ENCODE peak calls at places on chromosome 14, in six cellular contexts. H, B, G, P, R and L are unnamed samples.

GRCh38 chr14:101119830-101120571 is 216.5 kb upstream of the RTL1 start:
- DNase-seq in B (no peak), G (no peak), P (peak; percentile 18), R (no peak), H (no peak), L (peak; percentile 45)

GRCh38 chr14:77474763-77475162 is 16.9 kb downstream of the AHSA1 start:
- DNase-seq in G (no peak), P (no peak), H (no peak), B (no peak), R (no peak), L (no peak)

GRCh38 chr14:62084020-62084419 is 321.8 kb downstream of the SNAPC1 start:
- DNase-seq in H (peak; percentile 71), R (no peak), B (no peak), P (no peak), G (no peak), L (no peak)

GRCh38 chr14:104394606-104394910 is 185.0 kb upstream of the C14orf180 start:
- DNase-seq in G (no peak), P (no peak), B (no peak), H (no peak), R (no peak), L (no peak)

GRCh38 chr14:95915326-95915725 is 38.7 kb downstream of the TUNAR start:
- DNase-seq in H (no peak), R (no peak), B (peak; percentile 41), P (no peak), G (no peak), L (peak; percentile 64)

GRCh38 chr14:63499701-63500250 is 43.4 kb downstream of the PPP2R5E start:
- DNase-seq in B (no peak), P (peak; percentile 65), G (peak; percentile 83), H (no peak), R (peak; percentile 80), L (no peak)

GRCh38 chr14:70448633-70449032 is 3.3 kb upstream of the ADAM21 start:
- DNase-seq in G (peak; percentile 65), P (no peak), R (peak; percentile 61), B (no peak), H (no peak), L (no peak)

GRCh38 chr14:29940482-29940881 is 12.8 kb upstream of the PRKD1 start:
- DNase-seq in B (no peak), R (no peak), G (no peak), P (no peak), H (no peak), L (no peak)

GRCh38 chr14:85824526-85824925 is 294.6 kb downstream of the FLRT2 start:
- DNase-seq in P (no peak), R (no peak), G (no peak), H (no peak), B (no peak), L (no peak)

GRCh38 chr14:41532255-41532654 is 74.4 kb upstream of the LRFN5 start:
- DNase-seq in B (no peak), P (no peak), H (no peak), R (no peak), G (no peak), L (no peak)

GRCh38 chr14:99229654-99230215 is 42.3 kb downstream of the BCL11B start:
- DNase-seq in B (no peak), G (no peak), H (no peak), R (no peak), P (peak; percentile 34), L (no peak)